ENCODE peak calls at places on chromosomes 5 and 9, in ten cellular contexts. S is WTC11, D is mesothelial cell of epicardium, P is GM10248, C is A549, F is gastrocnemius medialis, V is neural crest cell, H is nephron progenitor cell, T is GM12865, A is transverse colon. J is an unnamed sample.

GRCh38 chr5:105677291-105677690 is 1993.4 kb downstream of the EFNA5 start:
- DNase-seq in S (no peak), D (no peak), P (no peak), C (no peak), F (no peak), V (no peak), H (no peak), T (no peak), A (no peak), J (peak; percentile 42)

GRCh38 chr9:38127271-38127839 is 58.3 kb upstream of the SHB start:
- DNase-seq in S (no peak), D (no peak), P (no peak), C (no peak), F (no peak), V (no peak), H (no peak), T (no peak), A (no peak), J (peak; percentile 32)

GRCh38 chr5:40333459-40334241 is 346.1 kb upstream of the PTGER4 start:
- DNase-seq in S (no peak), D (no peak), P (no peak), C (no peak), F (no peak), V (no peak), H (no peak), T (no peak), A (no peak), J (peak; percentile 83)

GRCh38 chr9:137384116-137384756 is 38.7 kb downstream of the EXD3 start:
- DNase-seq in S (peak; percentile 9), D (no peak), P (no peak), C (no peak), F (no peak), V (no peak), H (no peak), T (no peak), A (no peak), J (no peak)

GRCh38 chr9:133604214-133604613 is 5.0 kb downstream of the FAM163B start:
- DNase-seq in S (no peak), D (no peak), P (no peak), C (no peak), F (no peak), V (no peak), H (no peak), T (peak; percentile 4), A (no peak), J (peak; percentile 13)

GRCh38 chr9:89919171-89919681 is 314.4 kb downstream of the GADD45G start:
- DNase-seq in S (peak; percentile 67), D (no peak), P (peak; percentile 72), C (no peak), F (peak; percentile 34), V (no peak), H (no peak), T (peak; percentile 57), A (peak; percentile 60), J (peak; percentile 8)

GRCh38 chr5:177421046-177421798 is 5.3 kb upstream of the GRK6 start:
- DNase-seq in S (no peak), D (no peak), P (no peak), C (no peak), F (no peak), V (no peak), H (no peak), T (no peak), A (no peak), J (no peak)

GRCh38 chr5:6819521-6819920 is 106.3 kb downstream of the TENT4A start:
- DNase-seq in S (peak; percentile 23), D (no peak), P (no peak), C (no peak), F (no peak), V (no peak), H (peak; percentile 27), T (no peak), A (no peak), J (no peak)

GRCh38 chr5:42057254-42057690 is 132.2 kb downstream of the FBXO4 start:
- DNase-seq in S (peak; percentile 72), D (peak; percentile 46), P (peak; percentile 54), C (peak; percentile 23), F (no peak), V (peak; percentile 42), H (peak; percentile 50), T (peak; percentile 72), A (peak; percentile 33), J (peak; percentile 56)

GRCh38 chr9:120348951-120349429 is 231.0 kb downstream of the CDK5RAP2 start:
- DNase-seq in S (peak; percentile 73), D (no peak), P (peak; percentile 65), C (peak; percentile 73), F (no peak), V (peak; percentile 45), H (peak; percentile 69), T (peak; percentile 37), A (no peak), J (peak; percentile 73)

GRCh38 chr5:176559683-176560082 is 10.5 kb downstream of the CDHR2 start:
- DNase-seq in S (no peak), D (no peak), P (no peak), C (no peak), F (no peak), V (no peak), H (no peak), T (peak; percentile 27), A (no peak), J (no peak)

GRCh38 chr5:80181618-80182211 is 74.1 kb downstream of the SERINC5 start:
- DNase-seq in S (no peak), D (no peak), P (no peak), C (peak; percentile 15), F (no peak), V (no peak), H (no peak), T (no peak), A (peak; percentile 85), J (no peak)

GRCh38 chr9:20811872-20812271 is 127.8 kb downstream of the FOCAD start:
- DNase-seq in S (no peak), D (no peak), P (no peak), C (no peak), F (no peak), V (no peak), H (no peak), T (no peak), A (no peak), J (no peak)

GRCh38 chr5:82748688-82749091 is 328.5 kb downstream of the TMEM167A start:
- DNase-seq in S (no peak), D (no peak), P (no peak), C (no peak), F (no peak), V (no peak), H (no peak), T (peak; percentile 14), A (no peak), J (peak; percentile 47)

GRCh38 chr5:55407059-55407684 is 99.4 kb downstream of the MTREX start:
- DNase-seq in S (no peak), D (no peak), P (no peak), C (peak; percentile 25), F (no peak), V (no peak), H (no peak), T (peak; percentile 27), A (no peak), J (peak; percentile 76)

GRCh38 chr5:150486402-150487198 is 21.3 kb upstream of the NDST1 start:
- DNase-seq in S (peak; percentile 86), D (peak; percentile 78), P (peak; percentile 60), C (peak; percentile 70), F (no peak), V (peak; percentile 83), H (peak; percentile 79), T (peak; percentile 71), A (peak; percentile 57), J (peak; percentile 53)

GRCh38 chr9:135962696-135963307 is 1.6 kb upstream of the UBAC1 start:
- DNase-seq in S (no peak), D (no peak), P (no peak), C (no peak), F (no peak), V (no peak), H (no peak), T (no peak), A (no peak), J (no peak)

GRCh38 chr9:128733256-128733655 is 9.3 kb upstream of the ZDHHC12 start:
- DNase-seq in S (peak; percentile 95), D (peak; percentile 74), P (no peak), C (peak; percentile 97), F (no peak), V (peak; percentile 84), H (peak; percentile 82), T (peak; percentile 63), A (peak; percentile 78), J (peak; percentile 87)

GRCh38 chr9:129867138-129868032 is 32.1 kb downstream of the USP20 start:
- DNase-seq in S (peak; percentile 50), D (no peak), P (no peak), C (no peak), F (no peak), V (no peak), H (no peak), T (no peak), A (no peak), J (no peak)

DNA sequence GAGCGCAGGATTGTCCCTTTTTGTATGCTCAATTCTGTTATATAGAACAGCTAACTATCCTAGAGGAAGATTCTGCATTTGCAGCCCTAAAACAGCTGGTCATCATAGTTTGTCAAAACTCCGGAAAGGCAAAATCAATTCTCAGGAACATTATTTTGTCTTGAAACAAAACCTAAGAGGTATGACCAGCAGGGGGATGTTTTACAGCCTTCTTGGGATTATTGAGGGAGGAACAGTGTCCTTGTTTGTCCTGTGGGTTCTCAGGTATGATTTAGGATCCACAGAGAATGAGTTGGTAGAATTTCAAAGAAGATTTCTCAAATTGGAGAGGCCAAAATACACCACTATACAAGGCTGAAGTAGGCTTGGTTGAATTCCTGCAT is 136.4 kb downstream of the ZSWIM6 start:
- DNase-seq in S (no peak), D (no peak), P (no peak), C (no peak), F (no peak), V (no peak), H (no peak), T (no peak), A (no peak), J (peak; percentile 17)
- TF ChIP-seq CTCF in S (no peak), D (no peak), P (no peak), C (peak; percentile 16), F (no peak), V (peak; percentile 40), H (no peak), T (no peak), A (no peak), J (no peak)

GRCh38 chr5:116574682-116575634 is at the start of gene SEMA6A:
- DNase-seq in S (peak; percentile 97), D (peak; percentile 91), P (peak; percentile 88), C (peak; percentile 55), F (peak; percentile 70), V (peak; percentile 94), H (peak; percentile 94), T (peak; percentile 95), A (peak; percentile 96), J (peak; percentile 91)
- TF ChIP-seq CTCF in S (no peak), D (no peak), P (no peak), C (no peak), F (no peak), V (peak; percentile 37), H (no peak), T (no peak), A (peak; percentile 6), J (no peak)

GRCh38 chr5:151758430-151759241 is at the start of gene ATOX1:
- DNase-seq in S (peak; percentile 93), D (peak; percentile 95), P (peak; percentile 99), C (peak; percentile 96), F (peak; percentile 83), V (peak; percentile 86), H (peak; percentile 96), T (peak; percentile 94), A (peak; percentile 94), J (peak; percentile 91)
- TF ChIP-seq CTCF in S (no peak), D (no peak), P (no peak), C (no peak), F (peak; percentile 19), V (peak; percentile 39), H (no peak), T (no peak), A (peak; percentile 32), J (no peak)

GRCh38 chr5:160390787-160391696 is 8.8 kb downstream of the FAM200C start:
- DNase-seq in S (no peak), D (no peak), P (peak; percentile 32), C (no peak), F (no peak), V (no peak), H (no peak), T (peak; percentile 11), A (no peak), J (peak; percentile 50)
- TF ChIP-seq CTCF in S (no peak), D (peak; percentile 45), P (peak; percentile 41), C (peak; percentile 75), F (no peak), V (peak; percentile 77), H (peak; percentile 47), T (peak; percentile 35), A (peak; percentile 35), J (peak; percentile 39)